ENCODE peak calls at places on chromosomes 6 and 20, in seven cellular contexts. Y is Peyer's patch, I is IMR-90, Q is HCT116, Z is A549, D is stomach, F is body of pancreas. X is an unnamed sample.
A peak's percentile ranks its signal among the peaks of the same experiment; 100 is the strongest.

GRCh38 chr20:38934530-38934929 is 8.3 kb downstream of the FAM83D start:
- DNase-seq in Y (no peak), I (no peak), Q (no peak), Z (no peak), D (no peak), F (no peak), X (no peak)

GRCh38 chr6:143205983-143206382 is 145.3 kb downstream of the AIG1 start:
- DNase-seq in Y (no peak), I (peak; percentile 22), Q (no peak), Z (no peak), D (no peak), F (no peak), X (no peak)

GRCh38 chr6:40588480-40588879 is 1.3 kb upstream of the LRFN2 start:
- DNase-seq in Y (no peak), I (no peak), Q (no peak), Z (no peak), D (no peak), F (no peak), X (no peak)

GRCh38 chr6:150549007-150549406 is 50.7 kb upstream of the PLEKHG1 start:
- DNase-seq in Y (no peak), I (no peak), Q (no peak), Z (no peak), D (no peak), F (no peak), X (no peak)

GRCh38 chr6:55963301-55963700 is 87.9 kb upstream of the BMP5 start:
- DNase-seq in Y (no peak), I (no peak), Q (peak; percentile 18), Z (no peak), D (no peak), F (no peak), X (no peak)

GRCh38 chr6:15876406-15876805 is 213.6 kb upstream of the DTNBP1 start:
- DNase-seq in Y (no peak), I (no peak), Q (no peak), Z (peak; percentile 1), D (no peak), F (no peak), X (no peak)

GRCh38 chr20:4828830-4829493 is 107.3 kb downstream of the PRND start:
- DNase-seq in Y (no peak), I (no peak), Q (no peak), Z (no peak), D (no peak), F (no peak), X (no peak)

GRCh38 chr6:9540126-9540525 is 874.7 kb downstream of the TFAP2A start:
- DNase-seq in Y (no peak), I (peak; percentile 25), Q (no peak), Z (no peak), D (no peak), F (no peak), X (no peak)

GRCh38 chr20:53294804-53295203 is 298.8 kb downstream of the ZNF217 start:
- DNase-seq in Y (no peak), I (no peak), Q (no peak), Z (no peak), D (no peak), F (no peak), X (no peak)

GRCh38 chr6:40328376-40328987 is 258.7 kb downstream of the LRFN2 start:
- DNase-seq in Y (no peak), I (no peak), Q (peak; percentile 33), Z (peak; percentile 10), D (peak; percentile 78), F (peak; percentile 74), X (no peak)

GRCh38 chr6:167985911-167986595 is 11.4 kb upstream of the KIF25 start:
- DNase-seq in Y (no peak), I (no peak), Q (no peak), Z (no peak), D (no peak), F (no peak), X (no peak)

GRCh38 chr6:44522871-44523270 is 135.4 kb downstream of the CDC5L start:
- DNase-seq in Y (no peak), I (no peak), Q (no peak), Z (no peak), D (no peak), F (no peak), X (no peak)

GRCh38 chr6:104940238-104940880 is 16.5 kb upstream of the LIN28B start:
- DNase-seq in Y (no peak), I (no peak), Q (no peak), Z (no peak), D (no peak), F (no peak), X (no peak)

GRCh38 chr6:9458424-9458823 is 956.5 kb downstream of the TFAP2A start:
- DNase-seq in Y (no peak), I (no peak), Q (no peak), Z (no peak), D (no peak), F (no peak), X (no peak)

GRCh38 chr6:53811082-53811481 is 16.3 kb downstream of the LRRC1 start:
- DNase-seq in Y (no peak), I (no peak), Q (peak; percentile 65), Z (no peak), D (peak; percentile 84), F (peak; percentile 84), X (no peak)

GRCh38 chr20:5001174-5002076 is at the start of gene SLC23A2:
- DNase-seq in Y (peak; percentile 62), I (no peak), Q (no peak), Z (peak; percentile 31), D (peak; percentile 61), F (peak; percentile 35), X (peak; percentile 35)

GRCh38 chr20:33249456-33249855 is 13.7 kb downstream of the BPIFA1 start:
- DNase-seq in Y (no peak), I (no peak), Q (no peak), Z (no peak), D (no peak), F (no peak), X (no peak)

GRCh38 chr6:151400473-151400872 is 9.1 kb upstream of the ZBTB2 start:
- DNase-seq in Y (no peak), I (peak; percentile 75), Q (no peak), Z (no peak), D (no peak), F (no peak), X (no peak)

GRCh38 chr6:120378582-120379220 is 955.6 kb downstream of the TBC1D32 start:
- DNase-seq in Y (no peak), I (no peak), Q (peak; percentile 70), Z (peak; percentile 42), D (no peak), F (peak; percentile 21), X (peak; percentile 15)

GRCh38 chr6:109453156-109453555 is 2.4 kb downstream of the MICAL1 start:
- DNase-seq in Y (no peak), I (no peak), Q (no peak), Z (no peak), D (no peak), F (no peak), X (no peak)

GRCh38 chr6:110329729-110330436 is 28.3 kb downstream of the METTL24 start:
- DNase-seq in Y (no peak), I (peak; percentile 31), Q (no peak), Z (no peak), D (no peak), F (peak; percentile 5), X (no peak)

GRCh38 chr6:45663181-45664180 is 285.7 kb upstream of the SUPT3H start:
- DNase-seq in Y (peak; percentile 59), I (no peak), Q (no peak), Z (no peak), D (no peak), F (no peak), X (no peak)

GRCh38 chr6:35810831-35811698 is 5.9 kb downstream of the LHFPL5 start:
- DNase-seq in Y (no peak), I (peak; percentile 69), Q (peak; percentile 76), Z (peak; percentile 78), D (no peak), F (peak; percentile 34), X (no peak)

GRCh38 chr6:17869010-17869752 is 118.3 kb downstream of the KIF13A start:
- DNase-seq in Y (no peak), I (peak; percentile 77), Q (no peak), Z (no peak), D (no peak), F (no peak), X (no peak)

GRCh38 chr6:98944598-98945011 is 3.1 kb downstream of the FBXL4 start:
- DNase-seq in Y (no peak), I (peak; percentile 72), Q (no peak), Z (peak; percentile 14), D (no peak), F (no peak), X (no peak)

GRCh38 chr6:84462697-84463096 is 235.3 kb upstream of the CEP162 start:
- DNase-seq in Y (no peak), I (peak; percentile 17), Q (no peak), Z (no peak), D (no peak), F (no peak), X (no peak)

GRCh38 chr6:79750806-79751205 is 119.7 kb downstream of the SH3BGRL2 start:
- DNase-seq in Y (no peak), I (no peak), Q (no peak), Z (no peak), D (no peak), F (no peak), X (no peak)

DNA sequence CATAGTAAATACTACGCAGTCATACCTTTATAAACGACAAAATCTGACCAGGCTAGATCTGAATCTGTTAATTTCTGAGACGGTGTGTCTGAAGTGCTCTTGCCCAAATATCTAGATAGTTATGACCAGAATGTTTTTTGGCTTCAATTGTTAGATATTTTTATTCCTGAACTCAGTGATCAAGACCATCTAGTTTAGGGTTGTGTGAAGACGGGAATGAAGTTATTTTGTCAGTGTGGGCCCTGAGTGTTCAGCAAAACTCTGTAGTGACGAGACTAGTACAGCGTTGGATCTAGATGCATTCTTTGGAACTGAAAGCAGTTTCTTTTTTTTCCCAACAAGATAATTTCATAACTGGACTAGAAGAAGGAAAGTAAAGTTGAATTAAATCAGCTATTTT is 3.1 kb downstream of the STXBP5 start:
- DNase-seq in Y (no peak), I (no peak), Q (no peak), Z (no peak), D (no peak), F (no peak), X (no peak)
- TF ChIP-seq POLR2A in Y (no peak), I (no peak), Q (no peak), Z (no peak), D (no peak), F (no peak), X (no peak)

GRCh38 chr6:37005061-37005810 is at the start of gene FGD2:
- DNase-seq in Y (peak; percentile 83), I (no peak), Q (no peak), Z (no peak), D (no peak), F (peak; percentile 27), X (no peak)
- TF ChIP-seq POLR2A in Y (no peak), I (no peak), Q (no peak), Z (no peak), D (no peak), F (no peak), X (no peak)

DNA sequence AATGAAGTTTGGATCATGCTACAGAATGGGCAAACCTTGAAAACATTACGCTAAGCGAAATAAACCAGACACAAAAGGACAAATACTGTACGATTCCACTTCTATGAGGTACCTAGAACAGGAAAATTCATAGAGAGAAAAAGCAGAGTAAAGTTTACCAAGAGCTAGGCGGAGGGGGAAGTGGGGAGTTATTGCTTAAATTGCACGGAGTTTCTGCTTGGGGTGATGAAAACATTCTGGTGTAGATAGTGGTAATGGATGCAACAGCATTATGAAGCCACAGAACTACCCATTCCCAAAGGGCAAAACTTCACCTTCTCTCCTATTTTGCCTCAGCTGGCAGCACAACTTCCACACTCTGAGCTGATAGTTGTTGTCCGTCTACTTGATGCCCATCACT is 6.4 kb upstream of the PDYN start:
- DNase-seq in Y (no peak), I (no peak), Q (no peak), Z (no peak), D (no peak), F (no peak), X (no peak)
- TF ChIP-seq POLR2A in Y (no peak), I (no peak), Q (no peak), Z (no peak), D (no peak), F (no peak), X (no peak)

GRCh38 chr20:36574278-36575065 is 1.1 kb downstream of the TGIF2 start:
- DNase-seq in Y (peak; percentile 65), I (peak; percentile 38), Q (no peak), Z (peak; percentile 46), D (peak; percentile 51), F (peak; percentile 70), X (no peak)
- TF ChIP-seq POLR2A in Y (no peak), I (peak; percentile 2), Q (no peak), Z (no peak), D (no peak), F (peak; percentile 85), X (no peak)

X was measured in H54.